ENCODE peak calls at places on chromosome 4, in six cellular contexts. E, G, H, T, R and A are unnamed samples.
A peak's percentile ranks its signal among the peaks of the same experiment; 100 is the strongest.

GRCh38 chr4:2812985-2813384 is 20.1 kb downstream of the SH3BP2 start:
- DNase-seq in E (no peak), G (no peak), H (no peak), T (no peak), R (no peak), A (no peak)

GRCh38 chr4:85756938-85757337 is 282.0 kb downstream of the ARHGAP24 start:
- DNase-seq in E (no peak), G (no peak), H (peak; percentile 31), T (no peak), R (no peak), A (no peak)

GRCh38 chr4:152515678-152516077 is 20.2 kb downstream of the FBXW7 start:
- DNase-seq in E (no peak), G (peak; percentile 17), H (no peak), T (no peak), R (peak; percentile 72), A (no peak)

GRCh38 chr4:158347596-158347995 is 137.3 kb downstream of the TMEM144 start:
- DNase-seq in E (no peak), G (no peak), H (no peak), T (no peak), R (no peak), A (no peak)

GRCh38 chr4:89254847-89255246 is 52.8 kb downstream of the GPRIN3 start:
- DNase-seq in E (peak; percentile 39), G (no peak), H (peak; percentile 66), T (no peak), R (no peak), A (no peak)

GRCh38 chr4:4772534-4772933 is 86.9 kb upstream of the MSX1 start:
- DNase-seq in E (no peak), G (no peak), H (no peak), T (no peak), R (no peak), A (no peak)

GRCh38 chr4:13483142-13484044 is 747 bp downstream of the RAB28 start:
- DNase-seq in E (no peak), G (peak; percentile 49), H (peak; percentile 34), T (peak; percentile 88), R (peak; percentile 78), A (no peak)

GRCh38 chr4:7190668-7191545 is 1.4 kb upstream of the SORCS2 start:
- DNase-seq in E (no peak), G (no peak), H (no peak), T (peak; percentile 76), R (no peak), A (no peak)

GRCh38 chr4:13920901-13921300 is 293.4 kb upstream of the BOD1L1 start:
- DNase-seq in E (no peak), G (peak; percentile 100), H (no peak), T (no peak), R (peak; percentile 100), A (peak; percentile 68)